ENCODE peak calls at places on chromosomes 7 and 10, in ten cellular contexts. M, W, Y, G, A, R, N, L, D and I are unnamed samples.

GRCh38 chr10:64365663-64366062 is 844.5 kb downstream of the REEP3 start:
- DNase-seq in M (no peak), W (no peak), Y (no peak), G (no peak), A (no peak), R (no peak), N (no peak), L (no peak), D (no peak), I (no peak)

GRCh38 chr10:4883079-4883739 is 57.2 kb downstream of the AKR1E2 start:
- DNase-seq in M (no peak), W (peak; percentile 70), Y (no peak), G (no peak), A (peak; percentile 85), R (no peak), N (no peak), L (no peak), D (no peak), I (no peak)

GRCh38 chr7:67267914-67268313 is 271.3 kb downstream of the TYW1 start:
- DNase-seq in M (peak; percentile 0), W (no peak), Y (peak; percentile 6), G (no peak), A (no peak), R (no peak), N (no peak), L (no peak), D (no peak), I (no peak)

GRCh38 chr10:77946084-77946483 is 19.5 kb upstream of the DLG5 start:
- DNase-seq in M (no peak), W (peak; percentile 43), Y (no peak), G (no peak), A (peak; percentile 37), R (no peak), N (no peak), L (no peak), D (no peak), I (no peak)

GRCh38 chr7:34451923-34452322 is 206.1 kb upstream of the NPSR1 start:
- DNase-seq in M (no peak), W (peak; percentile 53), Y (no peak), G (no peak), A (peak; percentile 7), R (no peak), N (no peak), L (no peak), D (no peak), I (no peak)

GRCh38 chr7:123647106-123647730 is 8.4 kb upstream of the LMOD2 start:
- DNase-seq in M (no peak), W (no peak), Y (no peak), G (no peak), A (peak; percentile 32), R (no peak), N (no peak), L (no peak), D (no peak), I (no peak)

GRCh38 chr7:150942591-150943452 is 35.3 kb downstream of the KCNH2 start:
- DNase-seq in M (no peak), W (no peak), Y (no peak), G (no peak), A (no peak), R (peak; percentile 58), N (no peak), L (no peak), D (no peak), I (peak; percentile 52)

GRCh38 chr10:16843252-16843870 is 26.1 kb upstream of the RSU1 start:
- DNase-seq in M (peak; percentile 85), W (peak; percentile 90), Y (peak; percentile 23), G (no peak), A (peak; percentile 93), R (no peak), N (no peak), L (no peak), D (no peak), I (no peak)

GRCh38 chr7:2807846-2808772 is 36.0 kb downstream of the GNA12 start:
- DNase-seq in M (no peak), W (no peak), Y (no peak), G (no peak), A (no peak), R (peak; percentile 49), N (no peak), L (no peak), D (no peak), I (no peak)

GRCh38 chr10:98417973-98418372 is 3.0 kb upstream of the PYROXD2 start:
- DNase-seq in M (no peak), W (no peak), Y (no peak), G (no peak), A (no peak), R (no peak), N (no peak), L (no peak), D (no peak), I (no peak)

GRCh38 chr7:141685285-141686035 is 16.5 kb downstream of the DENND11 start:
- DNase-seq in M (no peak), W (no peak), Y (no peak), G (no peak), A (no peak), R (peak; percentile 64), N (no peak), L (no peak), D (no peak), I (no peak)

GRCh38 chr10:81838950-81839349 is 36.0 kb upstream of the NRG3 start:
- DNase-seq in M (peak; percentile 19), W (no peak), Y (peak; percentile 20), G (no peak), A (no peak), R (no peak), N (no peak), L (no peak), D (no peak), I (no peak)
- TF ChIP-seq CTCF in M (no peak), W (peak; percentile 28), Y (peak; percentile 40), G (no peak), A (no peak), R (no peak), N (no peak), L (no peak), D (peak; percentile 41), I (no peak)

GRCh38 chr7:31814187-31814586 is 127.2 kb downstream of the PPP1R17 start:
- DNase-seq in M (peak; percentile 20), W (peak; percentile 25), Y (no peak), G (no peak), A (peak; percentile 39), R (no peak), N (no peak), L (no peak), D (no peak), I (no peak)
- TF ChIP-seq CTCF in M (peak; percentile 14), W (peak; percentile 16), Y (peak; percentile 31), G (no peak), A (peak; percentile 32), R (peak; percentile 39), N (no peak), L (no peak), D (peak; percentile 50), I (peak; percentile 25)

DNA sequence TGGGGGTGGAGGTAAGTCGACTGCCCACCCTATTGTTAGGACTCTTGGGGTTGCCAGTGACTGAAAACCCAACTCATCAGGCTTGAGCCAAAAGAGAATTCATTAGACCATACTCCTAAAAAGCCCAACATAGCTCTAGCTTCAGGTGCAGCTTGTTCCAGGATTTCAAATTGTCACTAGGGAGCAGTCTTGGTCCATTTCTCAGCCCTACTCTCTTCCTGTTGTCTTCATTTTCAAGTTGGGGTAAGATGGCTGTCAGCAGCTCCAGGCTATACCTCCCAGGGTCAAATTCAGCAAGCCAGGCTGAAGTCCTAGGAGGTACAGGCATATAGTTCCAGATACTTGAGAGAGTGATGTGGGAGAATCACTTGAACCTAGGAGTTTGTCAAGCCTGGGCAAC is 14.9 kb upstream of the COL13A1 start:
- DNase-seq in M (no peak), W (peak; percentile 76), Y (no peak), G (no peak), A (peak; percentile 78), R (no peak), N (no peak), L (no peak), D (no peak), I (no peak)
- TF ChIP-seq CTCF in M (peak; percentile 52), W (peak; percentile 65), Y (no peak), G (no peak), A (peak; percentile 65), R (peak; percentile 14), N (no peak), L (no peak), D (no peak), I (peak; percentile 38)

GRCh38 chr7:78017621-78018100 is 219.1 kb downstream of the PHTF2 start:
- DNase-seq in M (no peak), W (no peak), Y (no peak), G (no peak), A (no peak), R (no peak), N (no peak), L (no peak), D (no peak), I (no peak)

GRCh38 chr7:78018541-78019456 is 220.2 kb downstream of the PHTF2 start:
- DNase-seq in M (no peak), W (peak; percentile 65), Y (peak; percentile 17), G (peak; percentile 44), A (peak; percentile 45), R (peak; percentile 69), N (peak; percentile 59), L (peak; percentile 16), D (no peak), I (no peak)

GRCh38 chr7:78020874-78021249 is 222.3 kb downstream of the PHTF2 start:
- DNase-seq in M (no peak), W (no peak), Y (no peak), G (no peak), A (no peak), R (no peak), N (no peak), L (no peak), D (no peak), I (no peak)

GRCh38 chr7:78020131-78020873 is 221.7 kb downstream of the PHTF2 start:
- DNase-seq in M (peak; percentile 65), W (peak; percentile 91), Y (peak; percentile 33), G (peak; percentile 63), A (peak; percentile 89), R (no peak), N (peak; percentile 79), L (peak; percentile 41), D (no peak), I (no peak)

GRCh38 chr7:78019457-78020130 is 221.0 kb downstream of the PHTF2 start:
- DNase-seq in M (peak; percentile 86), W (peak; percentile 91), Y (peak; percentile 80), G (peak; percentile 93), A (peak; percentile 78), R (peak; percentile 95), N (peak; percentile 93), L (peak; percentile 76), D (peak; percentile 75), I (peak; percentile 75)
- TF ChIP-seq CTCF in M (peak; percentile 19), W (peak; percentile 14), Y (no peak), G (no peak), A (no peak), R (peak; percentile 20), N (no peak), L (no peak), D (peak; percentile 11), I (no peak)

GRCh38 chr10:118046491-118047362 is at the start of gene RAB11FIP2:
- DNase-seq in M (peak; percentile 97), W (peak; percentile 95), Y (peak; percentile 98), G (peak; percentile 97), A (peak; percentile 84), R (peak; percentile 99), N (peak; percentile 97), L (peak; percentile 98), D (peak; percentile 92), I (peak; percentile 94)
- TF ChIP-seq CTCF in M (peak; percentile 32), W (no peak), Y (peak; percentile 25), G (no peak), A (peak; percentile 7), R (peak; percentile 3), N (no peak), L (no peak), D (peak; percentile 45), I (no peak)